ENCODE peak calls at places on chromosomes 16 and 17, in seven cellular contexts. L is fibroblast of mammary gland, O is H9, H is retinal pigment epithelial cell, D is thoracic aorta, F is IMR-90, E is foreskin keratinocyte. J is an unnamed sample.

GRCh38 chr16:11677959-11678881 is 10.0 kb downstream of the SNN start:
- DNase-seq in O (no peak), F (no peak), L (no peak), E (no peak), D (no peak), H (no peak), J (no peak)

GRCh38 chr17:17959520-17960361 is 12.5 kb downstream of the TOM1L2 start:
- DNase-seq in D (no peak), H (no peak), L (peak), F (peak), O (no peak), E (no peak), J (no peak)

GRCh38 chr17:38585056-38585804 is 20.5 kb downstream of the SRCIN1 start:
- DNase-seq in F (no peak), D (no peak), O (peak), L (no peak), H (no peak), E (no peak), J (no peak)

GRCh38 chr17:14121952-14122351 is 52.6 kb downstream of the COX10 start:
- DNase-seq in H (no peak), E (no peak), L (no peak), O (no peak), D (no peak), F (no peak), J (no peak)

GRCh38 chr16:66927012-66927436 is 1.7 kb upstream of the RRAD start:
- DNase-seq in O (peak), L (peak), F (peak), E (peak), H (no peak), D (no peak), J (no peak)

GRCh38 chr17:36761203-36761945 is 160.0 kb downstream of the MRM1 start:
- DNase-seq in L (no peak), D (no peak), F (no peak), O (peak), E (no peak), H (no peak), J (no peak)

GRCh38 chr17:18033442-18034099 is 5.4 kb downstream of the ATPAF2 start:
- DNase-seq in H (peak), F (peak), L (peak), E (peak), O (peak), D (no peak), J (no peak)

GRCh38 chr17:19284005-19284959 is 47.1 kb downstream of the EPN2 start:
- DNase-seq in L (no peak), E (no peak), H (no peak), O (no peak), F (no peak), D (no peak), J (no peak)

GRCh38 chr17:61314368-61315078 is 85.1 kb upstream of the TBX2 start:
- DNase-seq in D (peak), F (peak), H (no peak), L (peak), O (no peak), E (peak), J (no peak)

GRCh38 chr17:43671755-43672502 is 10.2 kb upstream of the MEOX1 start:
- DNase-seq in H (no peak), O (no peak), L (no peak), E (no peak), F (no peak), D (no peak), J (no peak)
- TF ChIP-seq CTCF in H (no peak), O (no peak), L (no peak), E (no peak), F (no peak), D (no peak), J (no peak)

DNA sequence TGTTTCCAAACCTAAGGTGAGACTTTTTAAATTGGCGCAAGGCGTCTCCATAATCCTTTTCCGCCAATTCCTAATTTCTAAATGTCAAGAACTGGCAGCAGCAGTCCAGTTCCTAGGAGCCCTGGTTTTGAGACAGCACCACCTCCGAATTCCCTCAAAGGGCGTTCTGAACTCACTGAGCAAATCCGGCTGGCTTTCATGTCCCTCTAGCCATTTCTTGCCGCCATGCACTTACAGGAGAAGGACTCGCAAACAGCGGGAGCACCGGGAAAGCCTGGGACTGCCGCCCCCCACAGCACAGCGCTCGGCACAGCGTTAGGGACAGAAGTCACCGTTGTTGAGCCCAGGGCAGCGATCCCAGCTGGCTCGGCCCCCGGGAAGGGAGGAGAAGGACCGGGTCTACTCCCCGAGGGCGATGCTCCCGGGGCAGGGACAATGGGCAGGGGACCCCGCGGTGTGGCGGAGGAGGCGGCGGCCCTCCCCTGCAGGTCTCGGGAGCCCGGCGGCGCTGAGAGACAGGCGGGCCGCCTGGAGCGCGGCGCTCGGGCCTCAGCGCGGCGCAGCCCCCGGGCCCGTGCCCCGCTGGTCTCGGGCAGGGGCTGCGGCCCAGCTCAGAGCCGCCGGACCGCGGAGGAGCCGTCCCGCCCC is 545 bp downstream of the ARHGAP17 start:
- DNase-seq in O (peak), H (no peak), D (no peak), F (peak), E (no peak), L (peak), J (no peak)
- TF ChIP-seq CTCF in O (no peak), H (no peak), D (peak), F (no peak), E (no peak), L (no peak), J (no peak)

GRCh38 chr17:31216053-31216751 is 80.8 kb downstream of the OMG start:
- DNase-seq in D (no peak), H (peak), O (no peak), F (peak), L (peak), E (no peak), J (no peak)
- TF ChIP-seq CTCF in D (peak), H (peak), O (peak), F (peak), L (peak), E (peak), J (no peak)

GRCh38 chr17:7396147-7396546 is 1.8 kb upstream of the PLSCR3 start:
- DNase-seq in L (no peak), O (no peak), F (no peak), H (no peak), E (no peak), D (no peak), J (no peak)
- TF ChIP-seq CTCF in L (no peak), O (no peak), F (no peak), H (no peak), E (no peak), D (no peak), J (no peak)